ENCODE peak calls at places on chromosome 20, in four cellular contexts. P is heart right ventricle; D is CD4-positive, alpha-beta T cell; W is LoVo. G is an unnamed sample.

GRCh38 chr20:58128635-58129625 is 99.5 kb downstream of the ANKRD60 start:
- DNase-seq in P (no peak), D (no peak), W (no peak), G (no peak)

GRCh38 chr20:19806806-19807691 is 49.0 kb downstream of the RIN2 start:
- DNase-seq in P (no peak), D (no peak), W (no peak), G (no peak)

GRCh38 chr20:3146732-3147341 is 12.8 kb downstream of the FASTKD5 start:
- DNase-seq in P (no peak), D (no peak), W (no peak), G (no peak)

GRCh38 chr20:24782221-24782620 is 166.8 kb upstream of the CST7 start:
- DNase-seq in P (no peak), D (no peak), W (no peak), G (no peak)

GRCh38 chr20:47466193-47466592 is 35.5 kb upstream of the NCOA3 start:
- DNase-seq in P (no peak), D (no peak), W (no peak), G (no peak)

GRCh38 chr20:39103732-39104131 is 141.6 kb downstream of the DHX35 start:
- DNase-seq in P (no peak), D (no peak), W (no peak), G (no peak)

GRCh38 chr20:1269850-1270249 is 3.8 kb downstream of the SNPH start:
- DNase-seq in P (no peak), D (no peak), W (no peak), G (no peak)

GRCh38 chr20:51871943-51872342 is 69.6 kb upstream of the SALL4 start:
- DNase-seq in P (no peak), D (no peak), W (peak), G (no peak)

GRCh38 chr20:25676164-25676809 is 20.4 kb downstream of the ZNF337 start:
- DNase-seq in P (no peak), D (no peak), W (no peak), G (no peak)

GRCh38 chr20:346640-347316 is at the start of gene NRSN2:
- DNase-seq in P (peak), D (no peak), W (no peak), G (no peak)

GRCh38 chr20:31602779-31603441 is 2.2 kb upstream of the ID1 start:
- DNase-seq in P (no peak), D (no peak), W (peak), G (no peak)

GRCh38 chr20:59031326-59032022 is 661 bp downstream of the ATP5F1E start:
- DNase-seq in P (no peak), D (no peak), W (no peak), G (no peak)

GRCh38 chr20:25859649-25860530 is 163.2 kb upstream of the ZNF337 start:
- DNase-seq in P (peak), D (peak), W (no peak), G (peak)

GRCh38 chr20:47150403-47151152 is 205.9 kb downstream of the ZMYND8 start:
- DNase-seq in P (peak), D (no peak), W (peak), G (no peak)

GRCh38 chr20:62426678-62427077 is 661 bp downstream of the RBBP8NL start:
- DNase-seq in P (no peak), D (no peak), W (no peak), G (no peak)

GRCh38 chr20:12927489-12927888 is 81.3 kb upstream of the SPTLC3 start:
- DNase-seq in P (no peak), D (no peak), W (no peak), G (no peak)

GRCh38 chr20:16279320-16279719 is 293.9 kb downstream of the KIF16B start:
- DNase-seq in P (no peak), D (no peak), W (no peak), G (no peak)

GRCh38 chr20:34066476-34067090 is 45.5 kb downstream of the EIF2S2 start:
- DNase-seq in P (no peak), D (no peak), W (no peak), G (no peak)

GRCh38 chr20:18669241-18670019 is 81.6 kb downstream of the DTD1 start:
- DNase-seq in P (no peak), D (no peak), W (no peak), G (no peak)

GRCh38 chr20:14879020-14879697 is 541.7 kb upstream of the FLRT3 start:
- DNase-seq in P (no peak), D (no peak), W (peak), G (no peak)

GRCh38 chr20:13340088-13340487 is 119.0 kb downstream of the ISM1 start:
- DNase-seq in P (no peak), D (no peak), W (no peak), G (no peak)

GRCh38 chr20:25049261-25050060 is 8.5 kb downstream of the ACSS1 start:
- DNase-seq in P (no peak), D (no peak), W (no peak), G (no peak)

GRCh38 chr20:54377992-54378773 is 97.2 kb upstream of the DOK5 start:
- DNase-seq in P (no peak), D (no peak), W (no peak), G (no peak)

GRCh38 chr20:52937701-52938100 is 34.5 kb upstream of the TSHZ2 start:
- DNase-seq in P (no peak), D (no peak), W (no peak), G (no peak)

GRCh38 chr20:34774431-34774830 is 51.0 kb downstream of the NCOA6 start:
- DNase-seq in P (no peak), D (no peak), W (no peak), G (no peak)

GRCh38 chr20:25369971-25370370 is 20.7 kb downstream of the ABHD12 start:
- DNase-seq in P (no peak), D (no peak), W (no peak), G (no peak)

GRCh38 chr20:3795511-3796468 is at the start of gene CDC25B:
- DNase-seq in P (peak), D (peak), W (peak), G (peak)

GRCh38 chr20:13841206-13841605 is 56.4 kb downstream of the NDUFAF5 start:
- DNase-seq in P (no peak), D (no peak), W (no peak), G (no peak)

GRCh38 chr20:63151554-63152321 is 64.2 kb downstream of the YTHDF1 start:
- DNase-seq in P (peak), D (no peak), W (no peak), G (no peak)

GRCh38 chr20:60283281-60283680 is 325.1 kb downstream of the CDH26 start:
- DNase-seq in P (no peak), D (no peak), W (no peak), G (no peak)

GRCh38 chr20:8722277-8722928 is 346.5 kb upstream of the PLCB4 start:
- DNase-seq in P (no peak), D (no peak), W (peak), G (no peak)

GRCh38 chr20:6731951-6732580 is 35.4 kb upstream of the BMP2 start:
- DNase-seq in P (peak), D (no peak), W (no peak), G (no peak)

GRCh38 chr20:63288581-63289251 is 4.3 kb upstream of the COL20A1 start:
- DNase-seq in P (peak), D (no peak), W (no peak), G (no peak)

GRCh38 chr20:35235881-35236280 is 9.4 kb downstream of the MMP24 start:
- DNase-seq in P (no peak), D (no peak), W (no peak), G (no peak)

GRCh38 chr20:1577906-1578305 is 20.4 kb upstream of the SIRPD start:
- DNase-seq in P (no peak), D (no peak), W (no peak), G (no peak)

GRCh38 chr20:20440473-20440872 is 72.6 kb downstream of the INSM1 start:
- DNase-seq in P (no peak), D (no peak), W (no peak), G (no peak)

GRCh38 chr20:49432562-49432961 is 49.9 kb downstream of the KCNB1 start:
- DNase-seq in P (no peak), D (no peak), W (no peak), G (no peak)

G was measured in T follicular helper cell.